ENCODE peak calls at places on chromosomes 12 and 14, in four cellular contexts. One of them, this sample, is unnamed.
A peak's percentile ranks its signal among the peaks of the same experiment; 100 is the strongest.

GRCh38 chr14:54267172-54267571 is 129.6 kb upstream of the CDKN3 start:
- DNase-seq in CD4-positive, alpha-beta T cell: no peak
- DNase-seq in SK-N-SH: no peak
- DNase-seq in GM23248: no peak
- DNase-seq in this sample: peak; percentile 44

GRCh38 chr12:112116232-112117060 is 7.9 kb upstream of the NAA25 start:
- DNase-seq in CD4-positive, alpha-beta T cell: no peak
- DNase-seq in SK-N-SH: peak; percentile 82
- DNase-seq in GM23248: peak; percentile 32
- DNase-seq in this sample: peak; percentile 81

GRCh38 chr14:79044894-79045624 is 874.9 kb downstream of the NRXN3 start:
- DNase-seq in CD4-positive, alpha-beta T cell: no peak
- DNase-seq in SK-N-SH: no peak
- DNase-seq in GM23248: peak; percentile 87
- DNase-seq in this sample: peak; percentile 60

GRCh38 chr14:54653764-54654469 is 87.0 kb downstream of the SAMD4A start:
- DNase-seq in CD4-positive, alpha-beta T cell: no peak
- DNase-seq in SK-N-SH: no peak
- DNase-seq in GM23248: peak; percentile 66
- DNase-seq in this sample: peak; percentile 89

GRCh38 chr14:88181072-88181471 is 142.0 kb downstream of the KCNK10 start:
- DNase-seq in CD4-positive, alpha-beta T cell: no peak
- DNase-seq in SK-N-SH: no peak
- DNase-seq in GM23248: no peak
- DNase-seq in this sample: no peak

GRCh38 chr12:133037207-133038005 is at the start of gene ZNF84:
- DNase-seq in CD4-positive, alpha-beta T cell: peak; percentile 94
- DNase-seq in SK-N-SH: peak; percentile 95
- DNase-seq in GM23248: peak; percentile 99
- DNase-seq in this sample: peak; percentile 92

GRCh38 chr12:83823386-83824045 is 1089.1 kb downstream of the SLC6A15 start:
- DNase-seq in CD4-positive, alpha-beta T cell: no peak
- DNase-seq in SK-N-SH: peak; percentile 12
- DNase-seq in GM23248: peak; percentile 2
- DNase-seq in this sample: peak; percentile 38

GRCh38 chr14:86675059-86675458 is 1145.1 kb downstream of the FLRT2 start:
- DNase-seq in CD4-positive, alpha-beta T cell: no peak
- DNase-seq in SK-N-SH: no peak
- DNase-seq in GM23248: no peak
- DNase-seq in this sample: no peak

GRCh38 chr14:93049867-93050331 is 65.8 kb downstream of the ITPK1 start:
- DNase-seq in CD4-positive, alpha-beta T cell: no peak
- DNase-seq in SK-N-SH: no peak
- DNase-seq in GM23248: no peak
- DNase-seq in this sample: no peak

GRCh38 chr12:117100251-117100650 is 1.0 kb upstream of the TESC start:
- DNase-seq in CD4-positive, alpha-beta T cell: no peak
- DNase-seq in SK-N-SH: peak; percentile 71
- DNase-seq in GM23248: peak; percentile 57
- DNase-seq in this sample: no peak

GRCh38 chr14:99309220-99309766 is 37.3 kb upstream of the BCL11B start:
- DNase-seq in CD4-positive, alpha-beta T cell: no peak
- DNase-seq in SK-N-SH: no peak
- DNase-seq in GM23248: no peak
- DNase-seq in this sample: no peak

DNA sequence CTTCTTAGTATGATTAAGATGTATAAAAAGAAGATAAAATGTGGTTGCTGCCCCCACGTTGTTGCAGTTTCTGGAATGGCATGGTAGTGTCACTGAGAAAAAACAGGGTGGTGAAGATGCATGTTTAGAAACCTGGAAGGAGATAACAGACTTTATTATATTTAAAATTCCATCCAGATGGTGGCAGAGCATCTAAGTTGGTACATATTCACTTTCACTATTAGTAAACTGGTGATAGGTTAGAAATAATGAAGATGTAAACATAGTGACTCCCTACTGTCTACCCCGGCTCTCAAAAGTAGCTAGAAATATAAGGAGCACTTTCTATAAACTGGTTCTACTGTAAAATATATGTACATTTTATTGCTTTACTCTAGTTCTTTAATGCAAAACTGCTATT is 279.4 kb downstream of the NPAS3 start:
- DNase-seq in CD4-positive, alpha-beta T cell: no peak
- DNase-seq in SK-N-SH: no peak
- DNase-seq in GM23248: no peak
- DNase-seq in this sample: no peak
- H3K9me3 ChIP-seq in CD4-positive, alpha-beta T cell: no peaks in the 10 kb centered on the region
- H3K9me3 ChIP-seq in SK-N-SH: no peaks in the 10 kb centered on the region
- H3K9me3 ChIP-seq in GM23248: no peaks in the 10 kb centered on the region
- H3K9me3 ChIP-seq in this sample: no peaks in the 10 kb centered on the region

GRCh38 chr12:38159591-38160317 is 156.8 kb upstream of the ALG10B start:
- DNase-seq in CD4-positive, alpha-beta T cell: no peak
- DNase-seq in SK-N-SH: no peak
- DNase-seq in GM23248: no peak
- DNase-seq in this sample: no peak
- H3K9me3 ChIP-seq in CD4-positive, alpha-beta T cell: no peaks in the 10 kb centered on the region
- H3K9me3 ChIP-seq in SK-N-SH: no peaks in the 10 kb centered on the region
- H3K9me3 ChIP-seq in GM23248: no peaks in the 10 kb centered on the region
- H3K9me3 ChIP-seq in this sample: no peaks in the 10 kb centered on the region

GRCh38 chr14:26026384-26026783 is 571.4 kb downstream of the NOVA1 start:
- DNase-seq in CD4-positive, alpha-beta T cell: no peak
- DNase-seq in SK-N-SH: no peak
- DNase-seq in GM23248: no peak
- DNase-seq in this sample: no peak

DNA sequence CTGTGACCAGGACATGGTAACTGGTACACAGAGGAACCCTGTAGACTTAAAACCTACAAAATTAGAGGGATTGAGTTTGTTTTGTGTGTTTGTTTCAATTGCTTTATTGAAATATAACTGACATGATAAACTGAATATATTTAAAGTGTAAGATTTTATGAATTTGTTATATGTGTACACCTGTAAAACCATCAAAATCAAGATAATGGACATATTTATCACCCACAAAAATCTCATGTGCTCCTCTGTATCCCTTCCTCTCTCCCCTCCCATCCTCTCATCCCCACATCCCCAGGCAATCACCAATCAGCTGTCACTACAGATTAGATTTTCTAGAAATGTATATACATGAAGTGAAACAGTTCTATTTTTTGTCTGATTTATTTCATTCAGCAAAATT is 565.5 kb downstream of the NOVA1 start:
- DNase-seq in CD4-positive, alpha-beta T cell: no peak
- DNase-seq in SK-N-SH: no peak
- DNase-seq in GM23248: no peak
- DNase-seq in this sample: no peak
- H3K9me3 ChIP-seq in CD4-positive, alpha-beta T cell: no peaks in the 10 kb centered on the region
- H3K9me3 ChIP-seq in SK-N-SH: no peaks in the 10 kb centered on the region
- H3K9me3 ChIP-seq in GM23248: no peaks in the 10 kb centered on the region
- H3K9me3 ChIP-seq in this sample: no peaks in the 10 kb centered on the region

GRCh38 chr14:26528415-26529182 is 69.2 kb downstream of the NOVA1 start:
- DNase-seq in CD4-positive, alpha-beta T cell: no peak
- DNase-seq in SK-N-SH: no peak
- DNase-seq in GM23248: peak; percentile 60
- DNase-seq in this sample: no peak
- H3K9me3 ChIP-seq in CD4-positive, alpha-beta T cell: no peaks in the 10 kb centered on the region
- H3K9me3 ChIP-seq in SK-N-SH: no peaks in the 10 kb centered on the region
- H3K9me3 ChIP-seq in GM23248: no peaks in the 10 kb centered on the region
- H3K9me3 ChIP-seq in this sample: no peaks in the 10 kb centered on the region

GRCh38 chr12:87368259-87368658 is 660.9 kb downstream of the C12orf50 start:
- DNase-seq in CD4-positive, alpha-beta T cell: no peak
- DNase-seq in SK-N-SH: no peak
- DNase-seq in GM23248: no peak
- DNase-seq in this sample: no peak

GRCh38 chr12:87369161-87369560 is 660.0 kb downstream of the C12orf50 start:
- DNase-seq in CD4-positive, alpha-beta T cell: no peak
- DNase-seq in SK-N-SH: no peak
- DNase-seq in GM23248: no peak
- DNase-seq in this sample: no peak

GRCh38 chr12:87363497-87364084 is 665.6 kb downstream of the C12orf50 start:
- DNase-seq in CD4-positive, alpha-beta T cell: no peak
- DNase-seq in SK-N-SH: no peak
- DNase-seq in GM23248: no peak
- DNase-seq in this sample: no peak

DNA sequence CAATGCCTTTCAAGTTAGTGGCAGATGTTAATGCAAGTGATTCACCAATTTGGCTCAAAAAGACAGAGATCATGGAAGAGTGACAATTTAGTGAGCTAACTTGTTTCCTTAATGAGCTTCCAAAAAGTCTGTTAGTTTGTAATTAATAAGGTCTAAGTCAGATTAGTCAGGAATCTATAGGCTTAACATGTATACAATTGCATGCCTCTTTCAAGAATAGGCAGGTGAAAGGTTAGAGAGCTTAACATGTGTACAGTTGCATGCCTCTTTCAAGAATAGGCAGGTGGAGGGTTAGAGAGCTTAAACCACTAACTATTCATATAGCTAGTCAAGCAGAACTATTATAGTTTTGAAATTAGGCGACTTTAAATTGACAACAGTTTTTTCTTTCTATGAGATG is 663.8 kb downstream of the C12orf50 start:
- DNase-seq in CD4-positive, alpha-beta T cell: no peak
- DNase-seq in SK-N-SH: no peak
- DNase-seq in GM23248: no peak
- DNase-seq in this sample: no peak
- H3K9me3 ChIP-seq in CD4-positive, alpha-beta T cell: no peaks in the 10 kb centered on the region
- H3K9me3 ChIP-seq in SK-N-SH: no peaks in the 10 kb centered on the region
- H3K9me3 ChIP-seq in GM23248: no peaks in the 10 kb centered on the region
- H3K9me3 ChIP-seq in this sample: no peaks in the 10 kb centered on the region

DNA sequence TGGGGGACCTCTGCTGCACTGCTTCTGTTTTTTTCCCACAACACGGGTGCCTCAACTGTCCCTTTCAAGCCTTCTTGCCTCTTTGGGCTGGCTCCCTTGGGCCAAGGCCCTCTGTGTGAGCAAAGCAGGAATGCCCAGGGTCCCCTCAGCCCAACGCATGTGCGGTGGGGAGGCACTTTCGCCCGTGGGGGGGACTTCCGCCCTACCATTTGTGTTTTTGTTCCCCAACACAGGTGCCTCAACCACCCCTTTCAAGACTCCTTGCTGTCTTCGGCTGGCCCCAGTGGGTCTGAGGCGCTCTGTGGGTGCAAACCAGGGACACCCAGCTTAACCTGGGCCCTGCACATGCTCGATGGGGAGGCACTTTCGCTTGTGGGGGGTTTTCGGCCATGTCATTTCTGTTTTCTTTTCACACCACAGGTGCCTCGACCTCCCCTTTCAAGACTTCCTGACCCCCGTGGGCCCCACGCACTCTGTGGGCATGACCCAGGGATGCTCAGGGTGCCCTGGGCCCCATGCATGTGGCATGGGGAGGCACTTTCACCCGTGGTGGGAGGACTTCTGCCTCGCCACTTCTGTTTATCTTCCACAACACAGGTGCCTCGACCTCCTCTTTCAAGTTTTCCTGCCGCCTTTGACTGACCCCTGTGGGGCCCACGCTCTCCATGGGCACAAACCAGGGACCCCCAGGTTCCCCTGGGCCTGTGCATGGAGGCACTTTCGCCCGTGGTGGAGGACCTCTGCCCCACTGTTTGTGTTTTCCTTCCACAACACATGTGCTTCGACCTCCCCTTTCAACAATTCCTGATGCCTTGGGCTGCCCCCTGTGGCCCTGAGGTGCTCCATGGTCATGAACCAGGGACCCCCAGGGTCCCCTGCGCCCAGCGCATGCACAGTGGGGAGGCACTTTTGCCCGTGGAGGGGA is 365.7 kb downstream of the ALG10 start:
- DNase-seq in CD4-positive, alpha-beta T cell: no peak
- DNase-seq in SK-N-SH: no peak
- DNase-seq in GM23248: no peak
- DNase-seq in this sample: no peak
- H3K9me3 ChIP-seq in CD4-positive, alpha-beta T cell: peaks cover 36% of the 10 kb centered on the region
- H3K9me3 ChIP-seq in SK-N-SH: no peaks in the 10 kb centered on the region
- H3K9me3 ChIP-seq in GM23248: no peaks in the 10 kb centered on the region
- H3K9me3 ChIP-seq in this sample: no peaks in the 10 kb centered on the region

GRCh38 chr14:106174206-106174605 is 647.8 kb downstream of the TMEM121 start:
- DNase-seq in CD4-positive, alpha-beta T cell: peak; percentile 55
- DNase-seq in SK-N-SH: no peak
- DNase-seq in GM23248: no peak
- DNase-seq in this sample: no peak
- H3K9me3 ChIP-seq in CD4-positive, alpha-beta T cell: no peaks in the 10 kb centered on the region
- H3K9me3 ChIP-seq in SK-N-SH: no peaks in the 10 kb centered on the region
- H3K9me3 ChIP-seq in GM23248: no peaks in the 10 kb centered on the region
- H3K9me3 ChIP-seq in this sample: no peaks in the 10 kb centered on the region

GRCh38 chr12:7169951-7170350 is 19.5 kb upstream of the PEX5 start:
- DNase-seq in CD4-positive, alpha-beta T cell: no peak
- DNase-seq in SK-N-SH: no peak
- DNase-seq in GM23248: no peak
- DNase-seq in this sample: peak; percentile 9
- H3K9me3 ChIP-seq in CD4-positive, alpha-beta T cell: peaks cover 9% of the 10 kb centered on the region
- H3K9me3 ChIP-seq in SK-N-SH: peaks cover 30% of the 10 kb centered on the region
- H3K9me3 ChIP-seq in GM23248: no peaks in the 10 kb centered on the region
- H3K9me3 ChIP-seq in this sample: peaks cover 53% of the 10 kb centered on the region

This sample was measured in PC-9.